ENCODE peak calls at places on chromosomes 16 and 17, in four cellular contexts. D, U, V and H are unnamed samples.

GRCh38 chr17:42521036-42521435 is 15.0 kb upstream of the NAGLU start:
- DNase-seq in D (no peak), U (no peak), V (no peak), H (no peak)

GRCh38 chr16:69619514-69619913 is 53.7 kb downstream of the NFAT5 start:
- DNase-seq in D (no peak), U (no peak), V (no peak), H (no peak)

GRCh38 chr17:56679148-56679766 is 85.8 kb downstream of the NOG start:
- DNase-seq in D (no peak), U (no peak), V (no peak), H (peak)

GRCh38 chr16:14088155-14088753 is 17.1 kb downstream of the MRTFB start:
- DNase-seq in D (peak), U (no peak), V (no peak), H (peak)

GRCh38 chr16:7452090-7452489 is 119.4 kb downstream of the RBFOX1 start:
- DNase-seq in D (no peak), U (no peak), V (no peak), H (no peak)

GRCh38 chr17:21688293-21688949 is 3.9 kb upstream of the KCNJ18 start:
- DNase-seq in D (no peak), U (no peak), V (no peak), H (no peak)

GRCh38 chr16:85174871-85175723 is 62.8 kb upstream of the CIBAR2 start:
- DNase-seq in D (no peak), U (no peak), V (no peak), H (no peak)

GRCh38 chr17:16989230-16989952 is 17.5 kb upstream of the TNFRSF13B start:
- DNase-seq in D (no peak), U (no peak), V (peak), H (no peak)

GRCh38 chr17:15957206-15957605 is 12.3 kb downstream of the ADORA2B start:
- DNase-seq in D (no peak), U (no peak), V (no peak), H (no peak)

GRCh38 chr17:21245703-21246102 is 7.5 kb downstream of the NATD1 start:
- DNase-seq in D (peak), U (no peak), V (no peak), H (no peak)

GRCh38 chr16:64437706-64438329 is 684.0 kb downstream of the CDH11 start:
- DNase-seq in D (peak), U (no peak), V (no peak), H (peak)

GRCh38 chr16:30474062-30474452 is 1.5 kb downstream of the ITGAL start:
- DNase-seq in D (no peak), U (no peak), V (no peak), H (no peak)

GRCh38 chr16:30893082-30893743 is 664 bp downstream of the BCL7C start:
- DNase-seq in D (no peak), U (no peak), V (no peak), H (no peak)

GRCh38 chr16:49649013-49649785 is 206.7 kb downstream of the ZNF423 start:
- DNase-seq in D (no peak), U (no peak), V (no peak), H (peak)

GRCh38 chr17:55588858-55589257 is 77.6 kb upstream of the SMIM36 start:
- DNase-seq in D (no peak), U (no peak), V (no peak), H (no peak)

GRCh38 chr16:86791287-86792074 is 213.1 kb downstream of the FOXL1 start:
- DNase-seq in D (no peak), U (no peak), V (no peak), H (no peak)

GRCh38 chr16:70258065-70258464 is 6.3 kb upstream of the EXOSC6 start:
- DNase-seq in D (no peak), U (no peak), V (no peak), H (no peak)

GRCh38 chr16:69017036-69017783 is 88.2 kb upstream of the HAS3 start:
- DNase-seq in D (no peak), U (no peak), V (no peak), H (peak)

GRCh38 chr16:89156740-89157645 is 14.6 kb upstream of the CDH15 start:
- DNase-seq in D (no peak), U (no peak), V (no peak), H (peak)

GRCh38 chr16:10485698-10486382 is 94.6 kb downstream of the EMP2 start:
- DNase-seq in D (no peak), U (no peak), V (no peak), H (no peak)

GRCh38 chr17:18017958-18018357 is 21.0 kb downstream of the ATPAF2 start:
- DNase-seq in D (no peak), U (no peak), V (no peak), H (no peak)

GRCh38 chr17:79451167-79451566 is 159.7 kb downstream of the RBFOX3 start:
- DNase-seq in D (no peak), U (no peak), V (no peak), H (no peak)

GRCh38 chr16:68737046-68737729 is at the start of gene CDH1:
- DNase-seq in D (no peak), U (peak), V (no peak), H (peak)

GRCh38 chr17:4708436-4708835 is 2.0 kb upstream of the ARRB2 start:
- DNase-seq in D (no peak), U (peak), V (no peak), H (no peak)

GRCh38 chr17:79784353-79785016 is 6.5 kb downstream of the CBX2 start:
- DNase-seq in D (no peak), U (no peak), V (no peak), H (no peak)

GRCh38 chr16:30867747-30868146 is 26.1 kb downstream of the BCL7C start:
- DNase-seq in D (no peak), U (no peak), V (no peak), H (no peak)

GRCh38 chr16:87945351-87946042 is 5.7 kb upstream of the BANP start:
- DNase-seq in D (peak), U (no peak), V (no peak), H (peak)
- H3K4me3 ChIP-seq in D (peak), U (peak), V (no peak), H (peak)

DNA sequence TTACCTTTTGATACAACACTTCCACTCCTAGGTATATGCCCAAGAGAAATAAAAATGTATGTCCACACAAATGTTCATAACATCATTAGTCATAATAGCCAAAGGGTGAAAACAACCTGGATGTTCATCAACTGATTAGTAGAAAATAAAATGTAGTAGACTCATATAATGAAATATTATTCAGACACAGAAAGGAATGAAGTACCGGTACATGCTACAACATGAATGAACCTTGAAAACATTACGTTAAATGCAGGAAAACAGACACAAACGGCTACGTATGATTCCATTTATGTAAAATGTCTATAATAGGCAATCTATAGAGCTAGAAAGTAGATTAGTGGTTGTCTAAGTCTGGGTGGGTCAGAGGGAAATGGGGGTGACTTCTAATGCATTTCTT is 358.5 kb downstream of the CA10 start:
- DNase-seq in D (no peak), U (no peak), V (no peak), H (peak)
- TF ChIP-seq CTCF in D (no peak), U (no peak), V (no peak), H (no peak)

GRCh38 chr16:1677339-1677738 is 740 bp upstream of the JPT2 start:
- DNase-seq in D (no peak), U (no peak), V (no peak), H (no peak)
- H3K4me3 ChIP-seq in D (peak), U (no peak), V (no peak), H (no peak)

GRCh38 chr17:44083250-44083849 is 12.8 kb downstream of the G6PC3 start:
- DNase-seq in D (no peak), U (no peak), V (no peak), H (peak)
- TF ChIP-seq CTCF in D (peak), U (no peak), V (peak), H (peak)

GRCh38 chr17:49363251-49363650 is 1.2 kb upstream of the ZNF652 start:
- DNase-seq in D (no peak), U (no peak), V (no peak), H (no peak)
- H3K4me3 ChIP-seq in D (no peak), U (no peak), V (no peak), H (no peak)

GRCh38 chr17:48374650-48375230 is 55.3 kb downstream of the SKAP1 start:
- DNase-seq in D (no peak), U (no peak), V (no peak), H (peak)
- TF ChIP-seq CTCF in D (peak), U (peak), V (peak), H (peak)